ENCODE peak calls at places on chromosome 6, in four cellular contexts. P is WTC11, W is HepG2, N is K562. I is an unnamed sample.

GRCh38 chr6:5423251-5423650 is 161.9 kb downstream of the FARS2 start:
- DNase-seq in P (no peak), W (no peak), N (no peak), I (no peak)

GRCh38 chr6:163732479-163732878 is 318.0 kb downstream of the QKI start:
- DNase-seq in P (no peak), W (no peak), N (no peak), I (no peak)

GRCh38 chr6:50829898-50830439 is 11.3 kb downstream of the TFAP2B start:
- DNase-seq in P (no peak), W (no peak), N (no peak), I (no peak)

GRCh38 chr6:164151161-164151728 is 736.7 kb downstream of the QKI start:
- DNase-seq in P (no peak), W (no peak), N (no peak), I (no peak)

GRCh38 chr6:144302701-144303351 is 17.7 kb downstream of the UTRN start:
- DNase-seq in P (no peak), W (peak), N (no peak), I (no peak)

GRCh38 chr6:151683381-151683780 is 124.1 kb upstream of the ESR1 start:
- DNase-seq in P (no peak), W (no peak), N (no peak), I (no peak)

GRCh38 chr6:163099621-163100171 is 314.8 kb upstream of the QKI start:
- DNase-seq in P (peak), W (no peak), N (no peak), I (no peak)

GRCh38 chr6:50853924-50854323 is 35.3 kb downstream of the TFAP2B start:
- DNase-seq in P (no peak), W (no peak), N (no peak), I (no peak)

GRCh38 chr6:35473075-35473848 is 5.1 kb downstream of the RPL10A start:
- DNase-seq in P (no peak), W (peak), N (no peak), I (no peak)

GRCh38 chr6:151288711-151289398 is 49.1 kb downstream of the AKAP12 start:
- DNase-seq in P (no peak), W (no peak), N (no peak), I (no peak)

GRCh38 chr6:145734486-145735355 is 599 bp downstream of the EPM2A start:
- DNase-seq in P (peak), W (peak), N (peak), I (peak)

GRCh38 chr6:40343318-40343886 is 243.8 kb downstream of the LRFN2 start:
- DNase-seq in P (no peak), W (no peak), N (no peak), I (no peak)

GRCh38 chr6:144919573-144919972 is 634.4 kb downstream of the UTRN start:
- DNase-seq in P (no peak), W (no peak), N (no peak), I (no peak)

GRCh38 chr6:169895926-169896761 is 144.7 kb downstream of the ERMARD start:
- DNase-seq in P (no peak), W (no peak), N (no peak), I (no peak)

GRCh38 chr6:11378639-11379038 is 146.2 kb upstream of the NEDD9 start:
- DNase-seq in P (no peak), W (peak), N (no peak), I (no peak)

GRCh38 chr6:31922942-31923341 is 4.6 kb upstream of the C2 start:
- DNase-seq in P (peak), W (peak), N (no peak), I (no peak)

GRCh38 chr6:30955367-30956042 is 14.7 kb downstream of the MUCL3 start:
- DNase-seq in P (peak), W (no peak), N (peak), I (no peak)

GRCh38 chr6:106527979-106528378 is 101.3 kb downstream of the RTN4IP1 start:
- DNase-seq in P (no peak), W (no peak), N (no peak), I (peak)

GRCh38 chr6:41705996-41706835 is 29.2 kb downstream of the TFEB start:
- DNase-seq in P (peak), W (peak), N (peak), I (peak)

GRCh38 chr6:116557863-116558262 is 4.3 kb downstream of the CALHM4 start:
- DNase-seq in P (no peak), W (peak), N (no peak), I (peak)

GRCh38 chr6:125961117-125961516 is 4.5 kb downstream of the HINT3 start:
- DNase-seq in P (no peak), W (no peak), N (no peak), I (no peak)

GRCh38 chr6:117938324-117938995 is 31.4 kb downstream of the SLC35F1 start:
- DNase-seq in P (peak), W (no peak), N (no peak), I (no peak)

GRCh38 chr6:11710221-11710836 is 68.3 kb downstream of the ADTRP start:
- DNase-seq in P (no peak), W (no peak), N (no peak), I (no peak)

DNA sequence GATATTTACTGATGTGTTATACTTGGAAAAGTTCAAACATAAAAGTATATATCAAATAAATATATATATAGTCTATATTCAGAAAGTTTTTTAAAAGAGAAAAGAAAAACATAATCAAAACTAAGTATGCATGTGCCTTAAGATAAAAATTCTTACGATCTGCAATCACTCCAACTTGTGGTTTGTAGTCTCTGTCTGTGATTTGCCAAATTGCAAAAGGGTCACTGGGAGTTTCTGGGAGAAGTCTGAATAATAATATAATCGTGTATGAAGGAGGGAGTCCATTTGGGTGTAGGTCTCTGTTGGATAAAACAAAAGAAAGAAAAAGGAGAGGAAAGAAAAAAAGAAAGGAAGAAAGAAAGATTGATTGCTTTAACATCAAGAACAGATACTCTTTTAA is 92.4 kb downstream of the COL12A1 start:
- DNase-seq in P (no peak), W (no peak), N (no peak), I (no peak)
- TF ChIP-seq NR3C1 in P (no peak), W (no peak), N (no peak), I (no peak)

GRCh38 chr6:134449004-134449403 is 131.1 kb upstream of the SGK1 start:
- DNase-seq in P (no peak), W (no peak), N (no peak), I (no peak)

GRCh38 chr6:134446228-134446848 is 128.4 kb upstream of the SGK1 start:
- DNase-seq in P (no peak), W (no peak), N (no peak), I (no peak)

GRCh38 chr6:134447423-134447822 is 129.5 kb upstream of the SGK1 start:
- DNase-seq in P (no peak), W (no peak), N (no peak), I (no peak)

GRCh38 chr6:134446901-134447300 is 129.0 kb upstream of the SGK1 start:
- DNase-seq in P (no peak), W (no peak), N (no peak), I (no peak)

DNA sequence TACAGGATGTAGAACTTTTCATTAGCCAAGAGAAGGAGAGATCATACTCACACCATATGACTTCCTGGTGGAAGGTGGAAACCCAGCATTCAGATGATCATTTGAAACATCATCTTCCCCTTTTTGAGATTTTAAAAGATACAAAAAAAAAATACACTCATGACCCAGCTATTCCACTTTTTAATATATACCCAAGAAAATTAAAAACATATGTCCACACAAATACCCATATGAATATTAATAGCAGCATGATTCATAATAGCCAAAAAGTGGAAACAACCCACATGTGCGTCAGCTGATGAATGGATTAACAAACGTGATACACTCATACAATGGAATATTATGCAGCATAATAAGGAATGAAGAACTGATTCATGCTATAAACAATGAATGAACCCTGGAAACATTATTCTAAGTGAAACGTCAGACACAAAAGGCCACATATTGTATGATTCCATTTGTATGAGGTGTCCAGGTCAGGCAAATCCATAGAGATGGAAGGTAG is 130.0 kb upstream of the SGK1 start:
- DNase-seq in P (no peak), W (no peak), N (no peak), I (no peak)
- TF ChIP-seq NR3C1 in P (no peak), W (no peak), N (no peak), I (no peak)

DNA sequence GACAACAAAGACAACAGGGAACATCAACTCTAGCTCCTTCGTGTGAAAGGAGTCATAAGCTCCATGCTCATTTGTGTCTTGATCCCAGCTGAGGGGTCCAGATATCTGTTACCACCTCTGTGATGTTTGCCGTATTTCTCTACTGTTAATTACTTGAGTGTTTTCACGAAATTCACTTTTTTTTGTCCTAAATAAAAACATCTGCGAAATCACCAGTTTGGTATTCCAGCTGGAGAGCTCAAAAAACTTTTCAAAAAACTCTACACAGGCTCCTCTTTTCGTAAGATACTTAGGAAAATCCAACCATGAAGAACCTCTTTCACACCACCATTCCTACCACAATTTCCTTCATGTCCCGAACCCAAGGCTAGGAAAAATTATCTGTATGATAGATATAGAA is 25.3 kb downstream of the TRAF3IP2 start:
- DNase-seq in P (no peak), W (no peak), N (no peak), I (no peak)
- TF ChIP-seq NR3C1 in P (no peak), W (no peak), N (no peak), I (no peak)

GRCh38 chr6:69835414-69836179 is 30.8 kb upstream of the COL19A1 start:
- DNase-seq in P (no peak), W (peak), N (no peak), I (peak)
- TF ChIP-seq NR3C1 in P (no peak), W (no peak), N (no peak), I (no peak)

DNA sequence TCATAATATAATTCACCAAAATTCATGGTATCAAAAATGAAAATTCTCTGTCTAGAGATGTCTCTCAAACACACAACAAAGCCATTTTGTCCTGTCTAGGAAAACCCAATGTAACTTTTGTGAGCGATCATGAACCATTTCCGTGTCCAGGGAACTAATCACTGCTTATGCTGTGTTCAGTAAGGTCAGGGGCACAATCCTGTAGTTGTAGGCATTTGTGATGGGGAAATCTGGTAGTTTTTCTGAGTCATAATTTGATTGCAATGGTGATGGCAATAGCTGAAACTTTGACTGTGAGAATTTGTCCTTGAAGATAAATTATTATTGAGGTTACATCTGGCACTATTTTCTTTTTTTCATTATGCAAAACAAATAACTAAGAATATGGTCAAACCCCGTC is 21.0 kb upstream of the GCLC start:
- DNase-seq in P (no peak), W (no peak), N (no peak), I (no peak)
- TF ChIP-seq NR3C1 in P (no peak), W (no peak), N (no peak), I (no peak)

GRCh38 chr6:26607434-26608230 is 10.9 kb downstream of the ABT1 start:
- DNase-seq in P (peak), W (peak), N (peak), I (peak)
- TF ChIP-seq NR3C1 in P (no peak), W (no peak), N (no peak), I (no peak)